ENCODE peak calls at places on chromosome 7, in five cellular contexts. One of them, this sample, is unnamed.

GRCh38 chr7:25976630-25977029 is 175.4 kb upstream of the NFE2L3 start:
- DNase-seq in AG08395: no peak
- DNase-seq in nephron progenitor cell: no peak
- DNase-seq in RPMI7951: no peak
- DNase-seq in kidney glomerular epithelial cell: no peak
- DNase-seq in this sample: no peak

GRCh38 chr7:13077466-13077865 is 390.0 kb downstream of the ARL4A start:
- DNase-seq in nephron progenitor cell: no peak
- DNase-seq in RPMI7951: no peak
- DNase-seq in AG08395: no peak
- DNase-seq in kidney glomerular epithelial cell: peak
- DNase-seq in this sample: no peak

GRCh38 chr7:88927-89921 is 103.1 kb upstream of the FAM20C start:
- DNase-seq in AG08395: peak
- DNase-seq in RPMI7951: peak
- DNase-seq in kidney glomerular epithelial cell: peak
- DNase-seq in nephron progenitor cell: no peak
- DNase-seq in this sample: no peak

GRCh38 chr7:153422291-153423189 is 629.7 kb upstream of the DPP6 start:
- DNase-seq in kidney glomerular epithelial cell: no peak
- DNase-seq in AG08395: no peak
- DNase-seq in nephron progenitor cell: no peak
- DNase-seq in RPMI7951: no peak
- DNase-seq in this sample: no peak

GRCh38 chr7:105656922-105657521 is 75.7 kb upstream of the EFCAB10 start:
- DNase-seq in nephron progenitor cell: peak
- DNase-seq in AG08395: peak
- DNase-seq in kidney glomerular epithelial cell: peak
- DNase-seq in RPMI7951: peak
- DNase-seq in this sample: no peak

GRCh38 chr7:69564454-69565417 is 33.5 kb upstream of the AUTS2 start:
- DNase-seq in kidney glomerular epithelial cell: no peak
- DNase-seq in AG08395: peak
- DNase-seq in nephron progenitor cell: no peak
- DNase-seq in RPMI7951: peak
- DNase-seq in this sample: no peak

GRCh38 chr7:79284226-79284625 is 169.2 kb downstream of the MAGI2 start:
- DNase-seq in RPMI7951: no peak
- DNase-seq in nephron progenitor cell: no peak
- DNase-seq in kidney glomerular epithelial cell: no peak
- DNase-seq in AG08395: peak
- DNase-seq in this sample: no peak

GRCh38 chr7:68269410-68269809 is 1272.8 kb downstream of the TYW1 start:
- DNase-seq in kidney glomerular epithelial cell: peak
- DNase-seq in RPMI7951: peak
- DNase-seq in AG08395: peak
- DNase-seq in nephron progenitor cell: no peak
- DNase-seq in this sample: no peak

GRCh38 chr7:144132262-144132661 is 9.3 kb downstream of the OR2A14 start:
- DNase-seq in nephron progenitor cell: no peak
- DNase-seq in AG08395: no peak
- DNase-seq in RPMI7951: no peak
- DNase-seq in kidney glomerular epithelial cell: no peak
- DNase-seq in this sample: no peak

GRCh38 chr7:54785261-54785660 is 26.2 kb upstream of the SEC61G start:
- DNase-seq in kidney glomerular epithelial cell: no peak
- DNase-seq in RPMI7951: peak
- DNase-seq in AG08395: no peak
- DNase-seq in nephron progenitor cell: no peak
- DNase-seq in this sample: no peak

GRCh38 chr7:43199761-43200160 is 87.3 kb downstream of the HECW1 start:
- DNase-seq in AG08395: no peak
- DNase-seq in kidney glomerular epithelial cell: no peak
- DNase-seq in nephron progenitor cell: no peak
- DNase-seq in RPMI7951: no peak
- DNase-seq in this sample: no peak

GRCh38 chr7:92955081-92955480 is 118.7 kb upstream of the CDK6 start:
- DNase-seq in kidney glomerular epithelial cell: no peak
- DNase-seq in nephron progenitor cell: no peak
- DNase-seq in RPMI7951: peak
- DNase-seq in AG08395: no peak
- DNase-seq in this sample: no peak

GRCh38 chr7:108135446-108136190 is 5.5 kb upstream of the LAMB4 start:
- DNase-seq in nephron progenitor cell: no peak
- DNase-seq in AG08395: no peak
- DNase-seq in kidney glomerular epithelial cell: no peak
- DNase-seq in RPMI7951: no peak
- DNase-seq in this sample: no peak

GRCh38 chr7:50792342-50793114 is 9.8 kb upstream of the GRB10 start:
- DNase-seq in AG08395: peak
- DNase-seq in RPMI7951: peak
- DNase-seq in nephron progenitor cell: peak
- DNase-seq in kidney glomerular epithelial cell: peak
- DNase-seq in this sample: no peak

GRCh38 chr7:16606704-16607103 is 38.9 kb downstream of the ANKMY2 start:
- DNase-seq in RPMI7951: no peak
- DNase-seq in nephron progenitor cell: no peak
- DNase-seq in AG08395: no peak
- DNase-seq in kidney glomerular epithelial cell: no peak
- DNase-seq in this sample: no peak

GRCh38 chr7:116776610-116777289 is 85.6 kb upstream of the CAPZA2 start:
- DNase-seq in kidney glomerular epithelial cell: peak
- DNase-seq in RPMI7951: peak
- DNase-seq in nephron progenitor cell: no peak
- DNase-seq in AG08395: peak
- DNase-seq in this sample: no peak

GRCh38 chr7:43198599-43199090 is 86.2 kb downstream of the HECW1 start:
- DNase-seq in RPMI7951: no peak
- DNase-seq in nephron progenitor cell: no peak
- DNase-seq in kidney glomerular epithelial cell: no peak
- DNase-seq in AG08395: no peak
- DNase-seq in this sample: no peak

GRCh38 chr7:96127746-96128145 is 194.2 kb downstream of the SLC25A13 start:
- DNase-seq in RPMI7951: peak
- DNase-seq in AG08395: no peak
- DNase-seq in nephron progenitor cell: no peak
- DNase-seq in kidney glomerular epithelial cell: no peak
- DNase-seq in this sample: no peak

GRCh38 chr7:27424749-27425148 is 182.1 kb downstream of the EVX1 start:
- DNase-seq in RPMI7951: no peak
- DNase-seq in AG08395: no peak
- DNase-seq in nephron progenitor cell: no peak
- DNase-seq in kidney glomerular epithelial cell: no peak
- DNase-seq in this sample: no peak

GRCh38 chr7:45217358-45217757 is 59.8 kb downstream of the RAMP3 start:
- DNase-seq in AG08395: peak
- DNase-seq in kidney glomerular epithelial cell: no peak
- DNase-seq in RPMI7951: peak
- DNase-seq in nephron progenitor cell: peak
- DNase-seq in this sample: no peak

GRCh38 chr7:104656467-104656866 is 328.1 kb downstream of the LHFPL3 start:
- DNase-seq in RPMI7951: no peak
- DNase-seq in kidney glomerular epithelial cell: no peak
- DNase-seq in AG08395: no peak
- DNase-seq in nephron progenitor cell: no peak
- DNase-seq in this sample: no peak